ENCODE peak calls at places on chromosomes 13 and 19, in five cellular contexts. O, M, R, N and P are unnamed samples. For H3K4me1, the result is how much of the 10 kb centered on the place peaks cover.

GRCh38 chr13:95447766-95448165 is 104.8 kb upstream of the CLDN10 start:
- DNase-seq in M (no peak), N (peak), O (no peak), R (no peak), P (no peak)

GRCh38 chr19:1747285-1748114 is 5.8 kb upstream of the ONECUT3 start:
- DNase-seq in O (no peak), N (peak), M (no peak), R (no peak), P (no peak)

GRCh38 chr13:78054152-78054551 is 135.5 kb upstream of the EDNRB start:
- DNase-seq in M (no peak), N (no peak), O (no peak), R (no peak), P (no peak)

GRCh38 chr13:99281811-99282263 is 23.7 kb upstream of the GPR18 start:
- DNase-seq in N (no peak), R (no peak), M (no peak), O (peak), P (no peak)

GRCh38 chr13:76886292-76887061 is at the start of gene KCTD12:
- DNase-seq in N (peak), M (no peak), R (peak), O (peak), P (peak)

GRCh38 chr13:74026753-74027152 is 107.5 kb downstream of the KLF12 start:
- DNase-seq in O (peak), M (peak), N (peak), R (no peak), P (no peak)

GRCh38 chr19:18063463-18063862 is 23.3 kb downstream of the IL12RB1 start:
- DNase-seq in O (no peak), R (no peak), M (no peak), N (peak), P (no peak)

GRCh38 chr19:17475541-17476115 is 5.3 kb downstream of the SLC27A1 start:
- DNase-seq in O (peak), R (peak), N (no peak), M (no peak), P (no peak)

GRCh38 chr19:39969681-39970423 is 1.1 kb upstream of the PSMC4 start:
- DNase-seq in O (no peak), M (no peak), R (no peak), N (no peak), P (no peak)

GRCh38 chr19:35879770-35880317 is 11.5 kb downstream of the APLP1 start:
- DNase-seq in R (peak), N (peak), M (no peak), O (peak), P (no peak)

GRCh38 chr13:33722216-33722900 is 95.6 kb upstream of the RFC3 start:
- DNase-seq in M (no peak), N (no peak), R (no peak), O (no peak), P (no peak)

GRCh38 chr13:43309301-43309700 is 285.9 kb downstream of the DNAJC15 start:
- DNase-seq in O (no peak), R (no peak), N (no peak), M (no peak), P (no peak)

GRCh38 chr19:33424181-33424580 is 50.7 kb downstream of the CEBPG start:
- DNase-seq in M (no peak), R (no peak), N (no peak), O (no peak), P (no peak)

GRCh38 chr19:10219678-10220077 is 11.5 kb downstream of the S1PR2 start:
- DNase-seq in O (no peak), M (peak), N (peak), R (no peak), P (no peak)

GRCh38 chr13:32206097-32206740 is 108.9 kb downstream of the ZAR1L start:
- DNase-seq in N (no peak), O (no peak), R (no peak), M (no peak), P (peak)

GRCh38 chr19:5952193-5953033 is 25.5 kb downstream of the RANBP3 start:
- DNase-seq in N (no peak), O (no peak), M (no peak), R (no peak), P (no peak)

GRCh38 chr13:102718746-102719145 is 23.9 kb upstream of the METTL21C start:
- DNase-seq in R (no peak), M (no peak), N (no peak), O (no peak), P (no peak)

GRCh38 chr19:5805465-5806132 is 732 bp downstream of the NRTN start:
- DNase-seq in R (peak), O (peak), N (peak), M (no peak), P (no peak)

GRCh38 chr13:37918116-37919100 is 48.8 kb upstream of the TRPC4 start:
- DNase-seq in O (no peak), N (peak), M (no peak), R (no peak), P (no peak)

GRCh38 chr19:31344403-31344802 is 4.8 kb downstream of the TSHZ3 start:
- DNase-seq in O (no peak), N (peak), R (peak), M (no peak), P (no peak)

GRCh38 chr19:4800591-4801081 is 9.1 kb downstream of the FEM1A start:
- DNase-seq in O (no peak), M (no peak), R (peak), N (no peak), P (no peak)

GRCh38 chr13:64675256-64675892 is 2554.8 kb downstream of the PCDH9 start:
- DNase-seq in O (no peak), M (no peak), R (no peak), N (no peak), P (no peak)

GRCh38 chr19:39544201-39544903 is 4.4 kb upstream of the EID2 start:
- DNase-seq in R (no peak), M (no peak), O (no peak), N (no peak), P (no peak)

GRCh38 chr19:7639863-7640348 is 3.0 kb downstream of the STXBP2 start:
- DNase-seq in N (no peak), M (no peak), R (no peak), O (no peak), P (no peak)

GRCh38 chr19:19943848-19944582 is 43.3 kb downstream of the ZNF93 start:
- DNase-seq in R (no peak), O (no peak), N (no peak), M (no peak), P (peak)

GRCh38 chr13:48400090-48400694 is 12.7 kb downstream of the LPAR6 start:
- DNase-seq in O (no peak), M (no peak), N (no peak), R (no peak), P (no peak)

GRCh38 chr13:92994056-92994455 is 232.6 kb upstream of the GPC6 start:
- DNase-seq in R (no peak), M (no peak), N (no peak), O (no peak), P (no peak)

DNA sequence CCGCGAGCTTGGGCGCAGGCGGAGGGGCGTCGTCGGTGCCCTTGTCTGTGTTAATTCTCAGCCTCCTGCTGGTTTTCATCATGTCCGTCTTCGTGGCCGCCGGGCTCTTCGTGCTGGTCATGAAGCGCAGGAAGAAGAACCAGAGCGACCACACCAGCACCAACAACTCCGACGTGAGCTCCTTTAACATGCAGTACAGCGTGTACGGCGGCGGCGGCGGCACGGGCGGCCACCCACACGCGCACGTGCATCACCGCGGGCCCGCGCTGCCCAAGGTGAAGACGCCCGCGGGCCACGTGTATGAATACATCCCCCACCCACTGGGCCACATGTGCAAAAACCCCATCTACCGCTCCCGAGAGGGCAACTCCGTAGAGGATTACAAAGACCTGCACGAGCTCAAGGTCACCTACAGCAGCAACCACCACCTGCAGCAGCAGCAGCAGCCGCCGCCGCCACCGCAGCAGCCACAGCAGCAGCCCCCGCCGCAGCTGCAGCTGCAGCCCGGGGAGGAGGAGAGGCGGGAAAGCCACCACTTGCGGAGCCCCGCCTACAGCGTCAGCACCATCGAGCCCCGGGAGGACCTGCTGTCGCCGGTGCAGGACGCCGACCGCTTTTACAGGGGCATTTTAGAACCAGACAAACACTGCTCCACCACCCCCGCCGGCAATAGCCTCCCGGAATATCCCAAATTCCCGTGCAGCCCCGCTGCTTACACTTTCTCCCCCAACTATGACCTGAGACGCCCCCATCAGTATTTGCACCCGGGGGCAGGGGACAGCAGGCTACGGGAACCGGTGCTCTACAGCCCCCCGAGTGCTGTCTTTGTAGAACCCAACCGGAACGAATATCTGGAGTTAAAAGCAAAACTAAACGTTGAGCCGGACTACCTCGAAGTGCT is 6.4 kb downstream of the SLITRK5 start:
- DNase-seq in M (no peak), O (peak), R (no peak), N (peak), P (no peak)
- H3K27ac ChIP-seq in M (no peak), O (no peak), R (peak), N (no peak), P (no peak)

GRCh38 chr19:13055213-13056051 is 47.2 kb downstream of the LYL1 start:
- DNase-seq in R (no peak), N (peak), O (peak), M (no peak), P (no peak)

GRCh38 chr19:13053238-13053637 is 49.4 kb downstream of the LYL1 start:
- DNase-seq in M (no peak), R (no peak), O (no peak), N (no peak), P (no peak)

GRCh38 chr19:13054605-13055212 is 47.9 kb downstream of the LYL1 start:
- DNase-seq in R (no peak), N (no peak), M (no peak), O (no peak), P (no peak)

GRCh38 chr19:13052447-13053232 is 50.0 kb downstream of the LYL1 start:
- DNase-seq in R (no peak), O (no peak), N (no peak), M (no peak), P (no peak)

GRCh38 chr19:13053761-13054604 is 48.7 kb downstream of the LYL1 start:
- DNase-seq in R (peak), N (peak), M (no peak), O (peak), P (peak)
- TF ChIP-seq POLR2AphosphoS5 in R (peak), N (no peak), M (no peak), O (no peak), P (peak)

DNA sequence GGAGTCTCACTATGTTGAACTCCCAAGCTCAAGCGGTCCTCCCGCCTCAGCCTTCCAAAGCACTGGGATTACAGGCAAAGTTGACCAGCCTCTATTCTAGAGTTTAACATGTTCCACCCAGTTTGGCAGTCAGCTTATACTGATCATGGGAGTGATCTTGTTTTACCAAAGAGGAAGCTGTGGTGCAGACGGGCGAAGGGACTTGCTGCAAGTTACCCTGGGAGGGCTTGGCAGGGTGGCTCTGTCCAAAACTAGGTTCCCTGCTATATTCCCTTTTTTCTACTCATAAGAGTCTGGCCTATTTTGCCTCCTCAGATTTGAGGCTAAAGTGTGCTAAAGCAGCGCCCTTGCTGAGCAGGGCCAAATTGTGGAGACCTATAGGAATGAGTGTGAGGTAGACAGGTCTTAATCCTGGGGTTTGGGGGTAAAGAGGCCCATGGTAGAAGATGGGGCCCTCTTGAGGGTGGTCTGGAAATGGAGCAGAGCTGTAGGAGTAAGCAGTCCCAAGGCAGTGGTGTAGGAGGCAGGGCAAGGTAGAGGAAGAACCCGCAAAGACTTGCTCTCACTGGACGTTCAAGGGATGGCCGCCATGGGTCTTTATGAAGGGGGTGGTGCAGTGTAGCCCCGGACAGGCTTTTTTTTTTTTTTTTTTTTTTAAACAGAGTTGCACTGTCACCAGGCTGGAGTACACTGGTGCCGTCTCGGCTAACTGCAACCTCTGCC is 3.3 kb downstream of the RPS19 start:
- DNase-seq in O (no peak), M (no peak), R (no peak), N (no peak), P (no peak)
- H3K4me1 ChIP-seq in O (under half), M (under half), R (under half), N (under half), P (half or more)

DNA sequence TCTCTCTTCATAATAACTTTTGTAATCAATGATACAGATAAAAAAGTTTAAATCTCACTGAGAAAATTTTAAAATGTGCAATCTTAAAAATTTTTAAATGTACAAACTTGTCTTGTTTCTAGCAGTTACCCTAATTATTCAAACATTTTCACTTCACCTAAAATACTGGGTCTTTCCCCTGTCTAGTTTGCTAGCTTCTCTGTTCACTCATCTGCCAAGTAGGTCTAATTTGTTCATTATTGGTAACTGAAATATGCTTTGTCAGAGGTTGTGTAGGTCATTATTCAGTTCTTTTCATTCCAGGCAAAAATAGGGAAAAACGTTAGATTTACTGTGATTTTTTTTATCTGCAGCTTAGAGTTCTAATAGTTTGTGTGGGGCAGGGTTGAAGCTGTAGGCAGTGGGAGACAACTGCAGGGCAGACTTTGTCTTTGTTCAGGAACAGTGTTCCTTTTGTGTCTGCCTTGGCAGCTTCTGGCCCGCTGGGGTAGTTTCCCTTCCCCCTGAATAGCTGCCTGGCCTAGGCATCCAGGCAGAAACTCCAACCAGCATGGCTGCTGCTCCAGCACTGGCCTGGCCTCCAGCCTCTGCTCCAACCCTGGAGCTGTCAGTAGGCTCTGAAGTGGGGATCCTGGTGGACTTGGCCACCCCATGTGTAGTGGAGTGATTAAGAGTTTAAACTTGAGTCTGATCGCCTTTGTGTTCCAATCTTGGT is 48.5 kb downstream of the WDFY2 start:
- DNase-seq in O (no peak), R (peak), M (no peak), N (peak), P (no peak)
- H3K27ac ChIP-seq in O (no peak), R (no peak), M (no peak), N (peak), P (no peak)

DNA sequence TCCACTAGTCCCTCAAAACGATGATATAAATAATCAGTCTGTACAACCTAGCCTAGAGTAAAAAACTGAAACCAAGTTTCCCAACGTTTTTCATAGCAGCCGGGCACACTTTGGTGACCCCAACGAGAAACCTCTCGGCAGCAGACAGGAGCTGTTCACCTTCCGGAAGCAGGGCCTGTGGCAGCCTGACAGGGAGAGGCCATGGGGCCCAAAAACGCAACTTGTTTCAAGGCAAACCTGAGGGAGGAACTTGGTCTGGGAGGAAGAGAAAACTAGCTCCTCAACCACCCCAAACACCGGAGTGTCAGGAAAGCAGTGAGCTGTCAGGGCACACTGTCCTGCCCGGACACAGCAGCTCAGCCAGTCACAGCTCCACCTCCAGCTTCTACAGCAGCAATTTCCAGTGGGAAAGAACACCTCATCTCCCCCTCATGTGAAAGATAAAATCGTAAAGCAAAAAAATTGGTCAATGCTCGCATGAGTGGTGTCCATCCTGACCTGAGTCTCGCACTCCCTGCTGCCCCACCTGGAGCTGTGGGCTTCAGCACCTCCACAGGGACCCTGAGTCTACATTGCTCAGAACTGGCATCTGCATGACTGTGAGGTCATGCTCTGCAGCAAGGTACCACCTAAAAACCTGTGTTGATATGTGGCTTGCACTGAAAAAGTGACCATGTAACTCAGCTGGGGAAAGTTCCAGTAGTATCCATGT is 40.6 kb upstream of the LATS2 start:
- DNase-seq in R (no peak), N (no peak), O (no peak), M (no peak), P (no peak)
- TF ChIP-seq POLR2AphosphoS5 in R (no peak), N (no peak), O (no peak), M (no peak), P (no peak)

DNA sequence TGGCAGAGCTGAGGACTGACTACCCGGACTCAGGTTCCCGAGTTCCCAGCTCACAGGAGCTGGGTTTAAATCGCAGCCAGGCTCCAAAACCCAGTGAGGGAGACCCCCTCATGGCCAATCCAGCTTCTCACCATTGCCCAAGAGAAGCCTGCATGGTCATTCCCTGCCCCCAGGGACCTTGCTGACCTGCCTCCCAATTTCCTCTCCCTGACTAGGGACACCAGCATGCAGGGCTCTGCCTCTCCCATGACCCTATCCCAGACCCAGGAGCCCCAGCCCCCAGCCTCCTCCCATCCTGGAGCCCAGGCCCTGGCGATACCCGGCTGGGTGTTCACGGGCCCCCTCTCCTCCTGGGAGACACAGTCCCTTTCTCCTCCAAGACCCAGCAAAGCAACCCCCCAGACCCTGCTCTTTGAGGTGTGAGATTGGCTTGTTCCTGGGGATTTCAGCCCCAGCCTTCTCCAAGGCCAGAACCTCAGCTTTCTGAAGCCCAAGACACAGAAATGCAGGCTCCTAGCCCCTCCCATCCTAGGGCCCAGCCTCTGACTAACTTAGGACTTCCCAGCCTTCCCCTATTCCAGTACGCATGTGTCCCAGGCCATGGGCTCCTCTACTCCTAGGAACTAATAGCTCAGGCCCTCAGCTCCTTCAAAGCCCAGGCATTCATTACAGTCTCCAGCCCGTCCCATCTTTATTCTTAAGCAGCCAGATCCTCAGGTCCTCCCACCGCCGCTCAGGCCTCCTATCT is 1.1 kb downstream of the GYS1 start:
- DNase-seq in O (peak), N (peak), R (peak), M (no peak), P (no peak)
- H3K4me1 ChIP-seq in O (under half), N (under half), R (under half), M (under half), P (half or more)

DNA sequence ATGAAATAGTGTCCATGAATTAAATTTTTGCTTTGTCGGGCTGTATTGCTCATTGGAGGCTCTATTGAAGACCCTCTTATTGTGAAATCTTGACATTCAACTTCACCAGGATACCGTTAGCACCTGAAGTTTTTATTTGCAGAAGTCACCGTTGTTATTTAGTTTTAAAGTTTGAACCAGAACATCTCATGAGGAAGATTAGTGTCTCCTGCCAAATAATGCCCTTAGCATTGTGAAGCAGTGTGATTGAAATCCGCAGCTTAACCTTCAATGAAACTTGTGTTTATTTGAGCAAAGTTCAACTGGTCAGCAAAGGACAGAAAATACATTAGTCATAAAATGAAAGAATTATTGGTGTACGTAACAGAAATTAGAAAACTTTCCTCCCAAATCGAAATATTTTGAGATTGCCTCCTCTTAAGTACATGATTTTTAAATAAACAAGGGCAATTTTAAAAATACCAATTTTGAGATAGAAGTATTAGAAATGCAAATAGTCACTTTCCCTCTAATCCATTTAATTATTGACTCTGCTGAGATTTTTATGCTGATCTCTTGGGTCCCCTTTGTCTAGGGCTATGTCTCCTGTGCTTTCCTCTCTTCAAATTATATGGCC is 84.4 kb downstream of the WDFY2 start:
- DNase-seq in R (no peak), M (no peak), N (no peak), O (no peak), P (no peak)
- H3K27ac ChIP-seq in R (no peak), M (no peak), N (no peak), O (no peak), P (no peak)